ENCODE peak calls at places on chromosomes 13 and 19, in five cellular contexts. One of them, this sample, is unnamed. For H3K27me3, the result is how much of the 10 kb centered on the place peaks cover.

GRCh38 chr13:73708393-73708985 is 425.7 kb downstream of the KLF12 start:
- DNase-seq in transverse colon: peak
- DNase-seq in body of pancreas: peak
- DNase-seq in IMR-90: peak
- DNase-seq in CD8-positive, alpha-beta T cell: peak
- DNase-seq in this sample: peak

GRCh38 chr13:113506871-113507388 is 16.4 kb upstream of the DCUN1D2 start:
- DNase-seq in transverse colon: no peak
- DNase-seq in body of pancreas: no peak
- DNase-seq in IMR-90: no peak
- DNase-seq in CD8-positive, alpha-beta T cell: no peak
- DNase-seq in this sample: no peak

GRCh38 chr19:14349426-14349825 is 31.8 kb upstream of the ADGRE5 start:
- DNase-seq in transverse colon: no peak
- DNase-seq in body of pancreas: no peak
- DNase-seq in IMR-90: no peak
- DNase-seq in CD8-positive, alpha-beta T cell: no peak
- DNase-seq in this sample: no peak

GRCh38 chr19:23286477-23286876 is 36.3 kb upstream of the ZNF724 start:
- DNase-seq in transverse colon: no peak
- DNase-seq in body of pancreas: no peak
- DNase-seq in IMR-90: no peak
- DNase-seq in CD8-positive, alpha-beta T cell: no peak
- DNase-seq in this sample: no peak

GRCh38 chr13:25951831-25952230 is 100.0 kb downstream of the SHISA2 start:
- DNase-seq in transverse colon: no peak
- DNase-seq in body of pancreas: no peak
- DNase-seq in IMR-90: no peak
- DNase-seq in CD8-positive, alpha-beta T cell: no peak
- DNase-seq in this sample: no peak

GRCh38 chr19:16611121-16611520 is 16.9 kb downstream of the MED26 start:
- DNase-seq in transverse colon: no peak
- DNase-seq in body of pancreas: no peak
- DNase-seq in IMR-90: no peak
- DNase-seq in CD8-positive, alpha-beta T cell: no peak
- DNase-seq in this sample: no peak

GRCh38 chr19:45496349-45496953 is 396 bp downstream of the RTN2 start:
- DNase-seq in transverse colon: no peak
- DNase-seq in body of pancreas: no peak
- DNase-seq in IMR-90: no peak
- DNase-seq in CD8-positive, alpha-beta T cell: peak
- DNase-seq in this sample: no peak

GRCh38 chr13:112603641-112604220 is 15.8 kb upstream of the TUBGCP3 start:
- DNase-seq in transverse colon: no peak
- DNase-seq in body of pancreas: no peak
- DNase-seq in IMR-90: peak
- DNase-seq in CD8-positive, alpha-beta T cell: no peak
- DNase-seq in this sample: no peak

GRCh38 chr19:7869910-7870511 is 4.2 kb downstream of the PRR36 start:
- DNase-seq in transverse colon: peak
- DNase-seq in body of pancreas: peak
- DNase-seq in IMR-90: peak
- DNase-seq in CD8-positive, alpha-beta T cell: peak
- DNase-seq in this sample: peak

DNA sequence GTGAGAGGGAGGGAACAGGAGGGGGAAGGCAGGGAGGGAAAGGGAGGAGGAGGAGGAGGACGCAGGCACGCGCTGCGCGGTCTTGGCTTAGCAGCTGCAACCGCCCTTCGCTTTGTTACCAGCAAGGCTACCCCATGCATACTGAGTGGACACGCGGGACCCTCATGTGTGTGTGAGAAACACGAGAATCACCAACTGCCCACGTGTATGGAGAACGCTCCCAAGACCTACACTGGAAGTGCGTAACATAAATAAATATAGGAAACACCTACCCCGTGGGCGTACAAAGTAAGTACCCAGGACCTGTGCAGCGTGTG is 38.0 kb downstream of the DEDD2 start:
- DNase-seq in transverse colon: no peak
- DNase-seq in body of pancreas: no peak
- DNase-seq in IMR-90: no peak
- DNase-seq in CD8-positive, alpha-beta T cell: no peak
- DNase-seq in this sample: no peak
- H3K27me3 ChIP-seq in transverse colon: half or more
- H3K27me3 ChIP-seq in body of pancreas: under half
- H3K27me3 ChIP-seq in IMR-90: half or more
- H3K27me3 ChIP-seq in CD8-positive, alpha-beta T cell: under half
- H3K27me3 ChIP-seq in this sample: under half

GRCh38 chr13:20148501-20149183 is 12.2 kb downstream of the GJA3 start:
- DNase-seq in transverse colon: no peak
- DNase-seq in body of pancreas: no peak
- DNase-seq in IMR-90: no peak
- DNase-seq in CD8-positive, alpha-beta T cell: no peak
- DNase-seq in this sample: peak
- H3K27me3 ChIP-seq in transverse colon: under half
- H3K27me3 ChIP-seq in body of pancreas: under half
- H3K27me3 ChIP-seq in IMR-90: under half
- H3K27me3 ChIP-seq in CD8-positive, alpha-beta T cell: under half
- H3K27me3 ChIP-seq in this sample: under half

GRCh38 chr19:33302175-33302973 is at the start of gene CEBPA:
- DNase-seq in transverse colon: peak
- DNase-seq in body of pancreas: peak
- DNase-seq in IMR-90: peak
- DNase-seq in CD8-positive, alpha-beta T cell: peak
- DNase-seq in this sample: peak
- H3K27me3 ChIP-seq in transverse colon: under half
- H3K27me3 ChIP-seq in body of pancreas: under half
- H3K27me3 ChIP-seq in IMR-90: half or more
- H3K27me3 ChIP-seq in CD8-positive, alpha-beta T cell: under half
- H3K27me3 ChIP-seq in this sample: under half

GRCh38 chr13:19720039-19720438 is 62.7 kb downstream of the PSPC1 start:
- DNase-seq in transverse colon: no peak
- DNase-seq in body of pancreas: no peak
- DNase-seq in IMR-90: no peak
- DNase-seq in CD8-positive, alpha-beta T cell: no peak
- DNase-seq in this sample: no peak
- H3K27me3 ChIP-seq in transverse colon: under half
- H3K27me3 ChIP-seq in body of pancreas: under half
- H3K27me3 ChIP-seq in IMR-90: under half
- H3K27me3 ChIP-seq in CD8-positive, alpha-beta T cell: under half
- H3K27me3 ChIP-seq in this sample: under half

GRCh38 chr13:94711561-94712286 is 621 bp downstream of the SOX21 start:
- DNase-seq in transverse colon: no peak
- DNase-seq in body of pancreas: peak
- DNase-seq in IMR-90: no peak
- DNase-seq in CD8-positive, alpha-beta T cell: no peak
- DNase-seq in this sample: no peak

GRCh38 chr13:94713556-94714182 is 1.3 kb upstream of the SOX21 start:
- DNase-seq in transverse colon: no peak
- DNase-seq in body of pancreas: no peak
- DNase-seq in IMR-90: no peak
- DNase-seq in CD8-positive, alpha-beta T cell: no peak
- DNase-seq in this sample: no peak

GRCh38 chr13:94712812-94713555 is 639 bp upstream of the SOX21 start:
- DNase-seq in transverse colon: no peak
- DNase-seq in body of pancreas: peak
- DNase-seq in IMR-90: peak
- DNase-seq in CD8-positive, alpha-beta T cell: no peak
- DNase-seq in this sample: peak

GRCh38 chr13:94710881-94711560 is 1.3 kb downstream of the SOX21 start:
- DNase-seq in transverse colon: no peak
- DNase-seq in body of pancreas: no peak
- DNase-seq in IMR-90: no peak
- DNase-seq in CD8-positive, alpha-beta T cell: no peak
- DNase-seq in this sample: no peak

GRCh38 chr13:94712287-94712811 is at the start of gene SOX21:
- DNase-seq in transverse colon: no peak
- DNase-seq in body of pancreas: no peak
- DNase-seq in IMR-90: no peak
- DNase-seq in CD8-positive, alpha-beta T cell: no peak
- DNase-seq in this sample: no peak
- H3K27me3 ChIP-seq in transverse colon: half or more
- H3K27me3 ChIP-seq in body of pancreas: under half
- H3K27me3 ChIP-seq in IMR-90: half or more
- H3K27me3 ChIP-seq in CD8-positive, alpha-beta T cell: under half
- H3K27me3 ChIP-seq in this sample: under half

GRCh38 chr19:10514211-10515145 is 2.8 kb downstream of the S1PR5 start:
- DNase-seq in transverse colon: no peak
- DNase-seq in body of pancreas: no peak
- DNase-seq in IMR-90: no peak
- DNase-seq in CD8-positive, alpha-beta T cell: peak
- DNase-seq in this sample: no peak
- H3K27me3 ChIP-seq in transverse colon: half or more
- H3K27me3 ChIP-seq in body of pancreas: under half
- H3K27me3 ChIP-seq in IMR-90: under half
- H3K27me3 ChIP-seq in CD8-positive, alpha-beta T cell: under half
- H3K27me3 ChIP-seq in this sample: under half

DNA sequence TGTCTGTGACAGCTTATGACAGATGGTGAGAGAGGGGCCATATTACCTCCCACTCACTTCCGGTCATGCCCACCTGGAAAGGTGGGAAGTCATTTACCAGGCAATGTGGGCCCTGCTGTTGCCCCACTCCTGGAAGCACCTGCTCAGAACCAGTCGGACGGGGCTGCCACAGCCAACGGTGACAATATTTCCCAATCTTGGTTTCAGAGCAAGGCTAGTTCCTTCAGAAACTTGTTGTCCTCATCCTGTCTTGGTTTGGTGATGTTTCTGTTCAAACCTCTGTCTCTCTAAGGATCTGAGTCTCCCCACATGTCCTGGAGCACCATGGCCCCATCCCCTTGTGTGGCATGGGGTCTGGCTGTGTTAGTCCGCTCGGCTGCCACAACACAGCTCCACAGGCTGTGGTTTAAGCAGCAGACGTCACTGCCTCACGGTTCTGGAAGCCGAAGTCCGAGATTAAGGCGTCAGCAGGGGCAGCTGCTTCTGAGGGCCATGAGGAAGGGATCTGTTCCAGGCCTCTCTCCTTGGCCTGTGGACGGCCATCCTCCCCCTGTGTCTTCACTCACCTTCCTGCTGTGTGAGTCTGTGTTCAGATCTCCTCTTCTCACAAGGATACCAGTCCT is 31.5 kb upstream of the SLC15A1 start:
- DNase-seq in transverse colon: no peak
- DNase-seq in body of pancreas: no peak
- DNase-seq in IMR-90: no peak
- DNase-seq in CD8-positive, alpha-beta T cell: no peak
- DNase-seq in this sample: no peak
- H3K27me3 ChIP-seq in transverse colon: under half
- H3K27me3 ChIP-seq in body of pancreas: under half
- H3K27me3 ChIP-seq in IMR-90: under half
- H3K27me3 ChIP-seq in CD8-positive, alpha-beta T cell: under half
- H3K27me3 ChIP-seq in this sample: under half

DNA sequence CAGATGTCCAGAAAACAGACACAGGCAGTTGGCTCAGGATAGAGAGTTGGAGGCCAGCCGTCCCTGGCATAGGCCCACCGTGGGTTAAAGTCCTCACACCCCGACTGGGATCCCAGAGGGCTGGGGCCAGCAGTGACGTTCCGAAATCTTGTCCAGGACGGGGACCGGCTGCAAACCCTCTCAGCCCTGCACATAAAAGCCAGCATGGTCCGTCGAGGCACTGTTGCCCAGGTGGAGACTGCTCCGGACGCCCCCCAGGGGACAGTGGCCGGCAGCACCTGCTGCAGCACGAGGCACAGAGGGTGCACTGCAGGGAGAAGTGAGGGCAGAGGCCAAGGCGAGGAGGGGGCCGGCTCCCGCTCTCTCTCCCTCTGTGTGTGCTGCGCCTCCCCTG is 4.3 kb upstream of the IFNL2 start:
- DNase-seq in transverse colon: no peak
- DNase-seq in body of pancreas: peak
- DNase-seq in IMR-90: no peak
- DNase-seq in CD8-positive, alpha-beta T cell: no peak
- DNase-seq in this sample: no peak
- H3K27me3 ChIP-seq in transverse colon: half or more
- H3K27me3 ChIP-seq in body of pancreas: under half
- H3K27me3 ChIP-seq in IMR-90: half or more
- H3K27me3 ChIP-seq in CD8-positive, alpha-beta T cell: under half
- H3K27me3 ChIP-seq in this sample: under half

GRCh38 chr13:27976362-27977177 is 7.5 kb upstream of the CDX2 start:
- DNase-seq in transverse colon: no peak
- DNase-seq in body of pancreas: no peak
- DNase-seq in IMR-90: no peak
- DNase-seq in CD8-positive, alpha-beta T cell: no peak
- DNase-seq in this sample: no peak
- H3K27me3 ChIP-seq in transverse colon: half or more
- H3K27me3 ChIP-seq in body of pancreas: under half
- H3K27me3 ChIP-seq in IMR-90: half or more
- H3K27me3 ChIP-seq in CD8-positive, alpha-beta T cell: under half
- H3K27me3 ChIP-seq in this sample: under half

GRCh38 chr13:50712882-50713281 is 130.6 kb downstream of the DLEU7 start:
- DNase-seq in transverse colon: no peak
- DNase-seq in body of pancreas: no peak
- DNase-seq in IMR-90: no peak
- DNase-seq in CD8-positive, alpha-beta T cell: no peak
- DNase-seq in this sample: no peak
- H3K27me3 ChIP-seq in transverse colon: under half
- H3K27me3 ChIP-seq in body of pancreas: under half
- H3K27me3 ChIP-seq in IMR-90: under half
- H3K27me3 ChIP-seq in CD8-positive, alpha-beta T cell: under half
- H3K27me3 ChIP-seq in this sample: under half